ENCODE peak calls at places on chromosomes 5 and 9, in five cellular contexts. H is heart left ventricle; A is Right ventricle myocardium superior; U is mucosa of gallbladder; Z is stimulated activated CD4-positive, alpha-beta T cell treated with anti-CD3 and anti-CD28 coated beads, Interleukin-1b, Interleukin-23, amount 100 ng/mL, for 4 hours. N is an unnamed sample.

GRCh38 chr5:142720561-142721275 is 34.8 kb upstream of the FGF1 start:
- DNase-seq in Z (no peak), U (peak), H (peak), A (peak), N (peak)

GRCh38 chr9:127131871-127132270 is 9.4 kb upstream of the ANGPTL2 start:
- DNase-seq in Z (no peak), U (no peak), A (no peak), H (no peak), N (no peak)

GRCh38 chr9:114372971-114373591 is 14.7 kb downstream of the AKNA start:
- DNase-seq in U (peak), H (peak), A (peak), Z (peak), N (no peak)

GRCh38 chr9:20436475-20437195 is 185.7 kb downstream of the MLLT3 start:
- DNase-seq in U (no peak), H (no peak), A (no peak), Z (no peak), N (no peak)

GRCh38 chr5:10564838-10565784 is 1.2 kb downstream of the ANKRD33B start:
- DNase-seq in Z (no peak), H (peak), A (peak), U (no peak), N (peak)

GRCh38 chr9:82133973-82134372 is 145.4 kb downstream of the SPATA31D1 start:
- DNase-seq in U (no peak), H (no peak), A (no peak), Z (no peak), N (no peak)

GRCh38 chr5:81633471-81633870 is 117.4 kb downstream of the SSBP2 start:
- DNase-seq in U (no peak), A (no peak), Z (no peak), H (no peak), N (no peak)

GRCh38 chr9:33619666-33620404 is 95.8 kb downstream of the ANKRD18B start:
- DNase-seq in A (no peak), H (no peak), U (no peak), Z (no peak), N (no peak)

GRCh38 chr9:133882849-133883248 is 109.3 kb downstream of the VAV2 start:
- DNase-seq in A (no peak), Z (no peak), H (no peak), U (no peak), N (no peak)

GRCh38 chr5:60492958-60493357 is 207.0 kb downstream of the DEPDC1B start:
- DNase-seq in A (no peak), U (no peak), Z (no peak), H (no peak), N (no peak)